ENCODE peak calls at places on chromosome 4, in eight cellular contexts. A is NCI-H187 treated with DMSO at 0.1 percent for 48 hours; O is left cardiac atrium; I is Panc1; J is AG10803; R is Peyer's patch; W is stimulated activated CD8-positive, alpha-beta memory T cell treated with anti-CD3 and anti-CD28 coated beads, Interleukin-7, amount 100 ng/mL, for 1 hour; V is hepatocyte. K is an unnamed sample.

GRCh38 chr4:183503497-183504063 is 1.3 kb upstream of the ING2 start:
- DNase-seq in A (peak; percentile 3), O (no peak), I (no peak), J (no peak), R (no peak), W (no peak), V (no peak), K (no peak)

GRCh38 chr4:112975567-112976355 is 73.7 kb upstream of the ANK2 start:
- DNase-seq in A (no peak), O (no peak), I (no peak), J (peak; percentile 40), R (no peak), W (no peak), V (no peak), K (no peak)

GRCh38 chr4:3819210-3819919 is 53.2 kb downstream of the ADRA2C start:
- DNase-seq in A (no peak), O (peak; percentile 12), I (no peak), J (no peak), R (no peak), W (no peak), V (peak; percentile 31), K (no peak)

GRCh38 chr4:147480891-147481576 is at the start of gene EDNRA:
- DNase-seq in A (no peak), O (peak; percentile 48), I (no peak), J (peak; percentile 60), R (no peak), W (no peak), V (peak; percentile 54), K (no peak)

GRCh38 chr4:74311696-74312313 is 3.5 kb downstream of the EPGN start:
- DNase-seq in A (no peak), O (no peak), I (peak; percentile 27), J (peak; percentile 66), R (no peak), W (no peak), V (peak; percentile 78), K (peak; percentile 65)

GRCh38 chr4:138437263-138437851 is 195.2 kb upstream of the SLC7A11 start:
- DNase-seq in A (no peak), O (no peak), I (no peak), J (no peak), R (no peak), W (no peak), V (no peak), K (no peak)

GRCh38 chr4:183443609-183444148 is 757 bp upstream of the CDKN2AIP start:
- DNase-seq in A (no peak), O (no peak), I (no peak), J (peak; percentile 61), R (no peak), W (no peak), V (no peak), K (no peak)

GRCh38 chr4:147582386-147583077 is 34.7 kb upstream of the TMEM184C start:
- DNase-seq in A (no peak), O (no peak), I (no peak), J (peak; percentile 47), R (no peak), W (no peak), V (no peak), K (no peak)

GRCh38 chr4:23374280-23374679 is 515.6 kb downstream of the PPARGC1A start:
- DNase-seq in A (no peak), O (no peak), I (no peak), J (no peak), R (no peak), W (no peak), V (peak; percentile 56), K (no peak)

GRCh38 chr4:119337010-119337409 is 15.1 kb upstream of the FABP2 start:
- DNase-seq in A (no peak), O (no peak), I (no peak), J (peak; percentile 18), R (no peak), W (no peak), V (no peak), K (no peak)

GRCh38 chr4:164731827-164732474 is 22.0 kb upstream of the SMIM31 start:
- DNase-seq in A (no peak), O (no peak), I (peak; percentile 25), J (peak; percentile 27), R (no peak), W (peak; percentile 13), V (peak; percentile 67), K (peak; percentile 14)

GRCh38 chr4:115374621-115375020 is 261.2 kb upstream of the NDST4 start:
- DNase-seq in A (no peak), O (no peak), I (no peak), J (no peak), R (no peak), W (no peak), V (no peak), K (no peak)

GRCh38 chr4:13368262-13368661 is 115.9 kb downstream of the RAB28 start:
- DNase-seq in A (no peak), O (no peak), I (no peak), J (peak; percentile 35), R (no peak), W (no peak), V (no peak), K (no peak)

GRCh38 chr4:69092190-69092589 is 4.1 kb upstream of the UGT2B7 start:
- DNase-seq in A (no peak), O (no peak), I (no peak), J (peak; percentile 3), R (no peak), W (no peak), V (no peak), K (peak; percentile 7)